ENCODE peak calls at places on chromosomes 16 and 17, in six cellular contexts. S is prostate gland; K is CD8-positive, alpha-beta memory T cell; C is GM23248; A is GM23338; B is fibroblast of lung. M is an unnamed sample.

GRCh38 chr17:78137392-78138203 is 7.0 kb downstream of the TMC8 start:
- DNase-seq in K (peak; percentile 47), S (no peak), C (no peak), A (peak; percentile 57), B (no peak), M (peak; percentile 27)

GRCh38 chr16:23321206-23321875 is 19.2 kb downstream of the SCNN1B start:
- DNase-seq in C (no peak), K (no peak), A (no peak), B (no peak), S (no peak), M (no peak)

GRCh38 chr17:28348979-28349378 is 8.3 kb downstream of the POLDIP2 start:
- DNase-seq in B (no peak), K (no peak), S (no peak), C (no peak), A (no peak), M (no peak)

GRCh38 chr16:24635900-24636610 is 93.4 kb upstream of the TNRC6A start:
- DNase-seq in K (no peak), S (peak; percentile 67), A (no peak), B (peak; percentile 91), C (peak; percentile 90), M (peak; percentile 92)

GRCh38 chr16:284204-285120 is 1.5 kb downstream of the PDIA2 start:
- DNase-seq in B (no peak), K (no peak), C (no peak), S (no peak), A (no peak), M (no peak)

GRCh38 chr17:41678411-41678906 is 10.2 kb upstream of the EIF1 start:
- DNase-seq in B (peak; percentile 37), C (no peak), K (no peak), A (no peak), S (no peak), M (no peak)

GRCh38 chr16:70163596-70163995 is 10.0 kb upstream of the CLEC18C start:
- DNase-seq in B (no peak), S (no peak), K (no peak), C (no peak), A (no peak), M (no peak)

GRCh38 chr17:75032896-75033294 is 13.9 kb downstream of the ATP5PD start:
- DNase-seq in C (peak; percentile 60), K (no peak), S (no peak), B (no peak), A (no peak), M (peak; percentile 23)

GRCh38 chr17:6712058-6712853 is 913 bp downstream of the SLC13A5 start:
- DNase-seq in S (no peak), K (no peak), B (peak; percentile 55), A (peak; percentile 78), C (peak; percentile 19), M (no peak)

GRCh38 chr16:60304725-60305124 is 1570.6 kb upstream of the GOT2 start:
- DNase-seq in S (no peak), K (no peak), A (no peak), B (no peak), C (no peak), M (no peak)

GRCh38 chr16:87780385-87780989 is 14.7 kb upstream of the KLHDC4 start:
- DNase-seq in B (peak; percentile 79), A (no peak), S (no peak), C (peak; percentile 25), K (peak; percentile 56), M (no peak)

GRCh38 chr17:47301161-47301560 is 22.6 kb upstream of the EFCAB13 start:
- DNase-seq in S (no peak), K (no peak), C (no peak), A (no peak), B (no peak), M (no peak)

GRCh38 chr16:58264961-58265479 is 29.8 kb downstream of the PRSS54 start:
- DNase-seq in C (peak; percentile 89), K (no peak), S (no peak), A (no peak), B (peak; percentile 76), M (peak; percentile 62)

GRCh38 chr16:82194076-82194475 is 24.1 kb upstream of the MPHOSPH6 start:
- DNase-seq in C (no peak), S (no peak), A (no peak), B (no peak), K (no peak), M (no peak)
- H3K4me1 ChIP-seq in C (peaks cover 13% of the 10 kb centered on the region), S (no peaks in the 10 kb centered on the region), A (no peaks in the 10 kb centered on the region), B (peaks cover 7% of the 10 kb centered on the region), K (no peaks in the 10 kb centered on the region), M (no peaks in the 10 kb centered on the region)

GRCh38 chr17:50914510-50914849 is 48.3 kb upstream of the TOB1 start:
- DNase-seq in K (no peak), S (no peak), C (no peak), A (no peak), B (no peak), M (no peak)
- H3K4me1 ChIP-seq in K (peaks cover 66% of the 10 kb centered on the region), S (peaks cover 21% of the 10 kb centered on the region), C (peaks cover 6% of the 10 kb centered on the region), A (peaks cover 24% of the 10 kb centered on the region), B (peaks cover 2% of the 10 kb centered on the region), M (peaks cover 12% of the 10 kb centered on the region)

GRCh38 chr17:61202564-61202963 is 197.1 kb upstream of the TBX2 start:
- DNase-seq in S (no peak), B (peak; percentile 38), C (peak; percentile 75), A (no peak), K (no peak), M (no peak)

GRCh38 chr17:61201211-61201610 is 198.4 kb upstream of the TBX2 start:
- DNase-seq in K (no peak), S (no peak), C (peak; percentile 91), B (peak; percentile 98), A (no peak), M (no peak)

GRCh38 chr17:61199431-61200348 is 200.0 kb upstream of the TBX2 start:
- DNase-seq in A (no peak), S (no peak), C (no peak), K (no peak), B (no peak), M (no peak)

GRCh38 chr17:61203765-61204164 is 195.9 kb upstream of the TBX2 start:
- DNase-seq in A (no peak), S (no peak), B (no peak), C (no peak), K (no peak), M (no peak)

DNA sequence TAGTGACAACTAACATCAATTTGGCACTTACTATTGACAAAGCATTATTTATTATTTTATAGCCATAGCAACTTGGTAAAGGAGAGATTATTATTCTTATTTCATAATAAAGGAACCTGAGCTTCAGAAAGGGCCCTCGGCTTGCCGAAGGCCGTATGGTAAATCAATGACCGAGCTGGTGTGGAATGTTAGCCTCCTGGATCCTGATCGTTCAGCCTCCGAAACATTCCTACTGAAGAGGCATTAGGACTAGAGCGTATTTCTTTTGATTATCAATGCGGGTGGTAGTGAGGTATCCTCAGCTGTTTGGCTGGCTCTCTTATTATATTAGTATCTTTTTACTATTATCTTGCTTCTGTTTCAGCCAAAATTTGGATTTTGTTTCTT is 199.3 kb upstream of the TBX2 start:
- DNase-seq in C (no peak), B (peak; percentile 76), S (no peak), K (no peak), A (no peak), M (no peak)
- H3K4me1 ChIP-seq in C (peaks cover 26% of the 10 kb centered on the region), B (peaks cover 25% of the 10 kb centered on the region), S (peaks cover 2% of the 10 kb centered on the region), K (no peaks in the 10 kb centered on the region), A (peaks cover 7% of the 10 kb centered on the region), M (peaks cover 23% of the 10 kb centered on the region)

GRCh38 chr17:3659541-3660111 is 8.8 kb downstream of the TAX1BP3 start:
- DNase-seq in S (peak; percentile 62), C (peak; percentile 95), B (peak; percentile 89), K (no peak), A (no peak), M (no peak)

GRCh38 chr17:3666516-3666915 is 1.9 kb downstream of the TAX1BP3 start:
- DNase-seq in S (peak; percentile 37), A (no peak), C (no peak), B (no peak), K (no peak), M (no peak)

GRCh38 chr17:3665834-3666233 is 2.5 kb downstream of the TAX1BP3 start:
- DNase-seq in B (no peak), S (no peak), A (no peak), K (no peak), C (no peak), M (no peak)

GRCh38 chr17:3660311-3660891 is 8.0 kb downstream of the TAX1BP3 start:
- DNase-seq in B (no peak), C (no peak), K (no peak), S (peak; percentile 47), A (no peak), M (no peak)

DNA sequence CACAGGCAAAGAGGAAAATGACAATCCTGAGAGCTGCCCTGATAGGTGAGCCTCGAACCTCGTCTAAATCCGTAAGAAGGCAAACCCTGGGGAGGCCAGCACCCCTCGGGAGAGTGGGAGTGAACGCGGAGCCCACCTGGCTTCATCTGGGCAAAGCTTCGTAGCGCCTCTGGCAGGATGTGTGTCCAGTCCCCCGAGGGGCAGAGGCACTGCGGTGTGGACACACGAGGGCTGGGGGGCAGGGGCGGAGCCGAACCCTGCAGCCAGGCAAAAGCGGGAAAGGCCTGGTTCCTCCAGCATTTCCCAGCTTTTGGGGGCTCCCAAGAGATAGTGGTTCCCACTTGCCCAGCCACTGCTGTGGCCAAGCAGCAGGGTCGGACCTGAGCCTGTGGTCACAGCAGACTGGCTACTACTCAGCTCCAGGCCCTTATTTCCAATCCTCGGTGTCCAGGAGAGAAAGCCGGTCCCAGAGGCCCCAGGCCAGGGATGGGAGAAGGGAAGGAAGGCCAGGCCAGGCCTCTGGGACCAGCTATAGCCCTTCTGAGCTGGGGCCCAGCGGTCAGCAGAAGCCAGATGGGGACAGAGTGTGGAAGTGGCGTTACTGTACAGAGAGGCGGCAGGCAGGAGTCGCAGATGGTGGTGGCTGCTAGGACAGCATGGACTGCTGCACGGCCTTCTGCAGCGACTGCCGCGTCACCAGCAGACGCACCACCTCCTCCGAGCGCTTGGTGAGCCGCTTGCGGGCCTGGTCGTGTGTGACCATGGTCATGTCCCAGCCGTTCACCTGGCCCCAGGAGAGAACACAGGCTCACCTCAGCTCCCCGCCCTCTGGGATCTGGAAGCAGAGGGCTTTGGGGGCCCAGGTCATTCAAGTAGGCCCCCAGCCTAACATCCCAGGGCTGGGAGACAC is 5.0 kb downstream of the TAX1BP3 start:
- DNase-seq in A (no peak), B (no peak), K (no peak), C (no peak), S (no peak), M (no peak)
- H3K4me1 ChIP-seq in A (peaks cover 4% of the 10 kb centered on the region), B (peaks cover 22% of the 10 kb centered on the region), K (peaks cover 7% of the 10 kb centered on the region), C (peaks cover 18% of the 10 kb centered on the region), S (peaks cover 13% of the 10 kb centered on the region), M (no peaks in the 10 kb centered on the region)

GRCh38 chr17:39754958-39755549 is 17.3 kb downstream of the GRB7 start:
- DNase-seq in C (peak; percentile 33), K (no peak), B (no peak), S (no peak), A (peak; percentile 62), M (no peak)
- H3K4me1 ChIP-seq in C (no peaks in the 10 kb centered on the region), K (peaks cover 64% of the 10 kb centered on the region), B (peaks cover 2% of the 10 kb centered on the region), S (no peaks in the 10 kb centered on the region), A (peaks cover 20% of the 10 kb centered on the region), M (no peaks in the 10 kb centered on the region)

DNA sequence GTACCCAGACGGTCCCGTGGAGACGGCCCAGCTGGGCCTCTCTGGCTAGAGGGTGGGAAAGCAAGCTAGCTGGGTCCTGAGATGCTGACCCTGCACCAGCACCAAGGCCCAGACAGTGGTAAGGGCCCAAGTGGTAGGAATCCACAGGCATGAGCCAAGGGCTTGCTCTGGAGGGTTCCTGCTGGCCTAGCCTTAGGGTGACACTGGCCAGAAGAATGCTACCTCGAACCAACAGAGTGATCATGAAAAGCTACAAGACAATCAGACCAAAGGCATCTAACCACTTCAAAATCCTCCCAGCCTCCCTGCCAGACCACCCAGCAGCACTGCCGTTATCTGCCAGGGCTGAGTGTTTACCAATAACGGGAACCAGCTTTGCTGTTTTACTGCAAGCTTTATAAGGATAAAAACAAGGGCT is 13.2 kb downstream of the HIC1 start:
- DNase-seq in C (peak; percentile 95), S (no peak), A (no peak), K (no peak), B (peak; percentile 98), M (no peak)
- H3K4me1 ChIP-seq in C (peaks cover 61% of the 10 kb centered on the region), S (peaks cover 6% of the 10 kb centered on the region), A (peaks cover 18% of the 10 kb centered on the region), K (peaks cover 29% of the 10 kb centered on the region), B (peaks cover 85% of the 10 kb centered on the region), M (peaks cover 5% of the 10 kb centered on the region)

GRCh38 chr16:29007865-29008593 is 23.2 kb downstream of the LAT start:
- DNase-seq in C (peak; percentile 86), A (no peak), S (no peak), K (peak; percentile 55), B (peak; percentile 85), M (no peak)
- H3K4me1 ChIP-seq in C (peaks cover 7% of the 10 kb centered on the region), A (no peaks in the 10 kb centered on the region), S (no peaks in the 10 kb centered on the region), K (peaks cover 51% of the 10 kb centered on the region), B (no peaks in the 10 kb centered on the region), M (no peaks in the 10 kb centered on the region)